ENCODE peak calls at places on chromosomes 2 and 18, in seven cellular contexts. One of them, this sample, is unnamed.

GRCh38 chr2:12284487-12284886 is 432.2 kb upstream of the TRIB2 start:
- DNase-seq in CD8-positive, alpha-beta T cell: no peak
- DNase-seq in WTC11: no peak
- DNase-seq in Calu3: no peak
- DNase-seq in GM12865: no peak
- DNase-seq in HCT116: no peak
- DNase-seq in cardiac muscle cell: peak
- DNase-seq in this sample: no peak

GRCh38 chr2:189267925-189268579 is 88.5 kb upstream of the COL5A2 start:
- DNase-seq in cardiac muscle cell: peak
- DNase-seq in WTC11: no peak
- DNase-seq in GM12865: no peak
- DNase-seq in Calu3: no peak
- DNase-seq in CD8-positive, alpha-beta T cell: no peak
- DNase-seq in HCT116: no peak
- DNase-seq in this sample: no peak

GRCh38 chr2:10535703-10536102 is 87.6 kb upstream of the ODC1 start:
- DNase-seq in HCT116: no peak
- DNase-seq in cardiac muscle cell: no peak
- DNase-seq in GM12865: no peak
- DNase-seq in Calu3: no peak
- DNase-seq in WTC11: no peak
- DNase-seq in CD8-positive, alpha-beta T cell: no peak
- DNase-seq in this sample: no peak

GRCh38 chr2:162890690-162891311 is 52.2 kb upstream of the KCNH7 start:
- DNase-seq in WTC11: peak
- DNase-seq in CD8-positive, alpha-beta T cell: no peak
- DNase-seq in cardiac muscle cell: peak
- DNase-seq in Calu3: peak
- DNase-seq in GM12865: peak
- DNase-seq in HCT116: peak
- DNase-seq in this sample: peak

GRCh38 chr2:182368996-182369395 is 57.8 kb downstream of the PDE1A start:
- DNase-seq in CD8-positive, alpha-beta T cell: no peak
- DNase-seq in WTC11: no peak
- DNase-seq in Calu3: no peak
- DNase-seq in cardiac muscle cell: no peak
- DNase-seq in GM12865: no peak
- DNase-seq in HCT116: no peak
- DNase-seq in this sample: no peak

GRCh38 chr2:144453486-144454158 is 66.3 kb downstream of the ZEB2 start:
- DNase-seq in CD8-positive, alpha-beta T cell: no peak
- DNase-seq in WTC11: no peak
- DNase-seq in GM12865: no peak
- DNase-seq in HCT116: no peak
- DNase-seq in Calu3: no peak
- DNase-seq in cardiac muscle cell: no peak
- DNase-seq in this sample: no peak

GRCh38 chr18:13448028-13448795 is 229.7 kb downstream of the LDLRAD4 start:
- DNase-seq in Calu3: no peak
- DNase-seq in cardiac muscle cell: no peak
- DNase-seq in WTC11: no peak
- DNase-seq in HCT116: no peak
- DNase-seq in CD8-positive, alpha-beta T cell: no peak
- DNase-seq in GM12865: no peak
- DNase-seq in this sample: no peak

GRCh38 chr2:200360364-200360763 is 53.9 kb downstream of the SPATS2L start:
- DNase-seq in WTC11: peak
- DNase-seq in HCT116: no peak
- DNase-seq in cardiac muscle cell: no peak
- DNase-seq in CD8-positive, alpha-beta T cell: no peak
- DNase-seq in Calu3: no peak
- DNase-seq in GM12865: no peak
- DNase-seq in this sample: no peak

GRCh38 chr18:70641156-70641775 is 352.4 kb downstream of the SOCS6 start:
- DNase-seq in Calu3: peak
- DNase-seq in GM12865: no peak
- DNase-seq in cardiac muscle cell: no peak
- DNase-seq in HCT116: no peak
- DNase-seq in CD8-positive, alpha-beta T cell: no peak
- DNase-seq in WTC11: no peak
- DNase-seq in this sample: no peak

GRCh38 chr18:58788470-58788869 is 76.2 kb upstream of the ZNF532 start:
- DNase-seq in GM12865: no peak
- DNase-seq in Calu3: no peak
- DNase-seq in cardiac muscle cell: no peak
- DNase-seq in CD8-positive, alpha-beta T cell: no peak
- DNase-seq in HCT116: no peak
- DNase-seq in WTC11: no peak
- DNase-seq in this sample: no peak

GRCh38 chr2:100276716-100277115 is 45.6 kb downstream of the LONRF2 start:
- DNase-seq in HCT116: no peak
- DNase-seq in WTC11: no peak
- DNase-seq in cardiac muscle cell: no peak
- DNase-seq in Calu3: no peak
- DNase-seq in CD8-positive, alpha-beta T cell: no peak
- DNase-seq in GM12865: no peak
- DNase-seq in this sample: no peak
- TF ChIP-seq CTCF in HCT116: no peak
- TF ChIP-seq CTCF in WTC11: no peak
- TF ChIP-seq CTCF in cardiac muscle cell: no peak
- TF ChIP-seq CTCF in Calu3: no peak
- TF ChIP-seq CTCF in CD8-positive, alpha-beta T cell: no peak
- TF ChIP-seq CTCF in GM12865: no peak
- TF ChIP-seq CTCF in this sample: no peak

DNA sequence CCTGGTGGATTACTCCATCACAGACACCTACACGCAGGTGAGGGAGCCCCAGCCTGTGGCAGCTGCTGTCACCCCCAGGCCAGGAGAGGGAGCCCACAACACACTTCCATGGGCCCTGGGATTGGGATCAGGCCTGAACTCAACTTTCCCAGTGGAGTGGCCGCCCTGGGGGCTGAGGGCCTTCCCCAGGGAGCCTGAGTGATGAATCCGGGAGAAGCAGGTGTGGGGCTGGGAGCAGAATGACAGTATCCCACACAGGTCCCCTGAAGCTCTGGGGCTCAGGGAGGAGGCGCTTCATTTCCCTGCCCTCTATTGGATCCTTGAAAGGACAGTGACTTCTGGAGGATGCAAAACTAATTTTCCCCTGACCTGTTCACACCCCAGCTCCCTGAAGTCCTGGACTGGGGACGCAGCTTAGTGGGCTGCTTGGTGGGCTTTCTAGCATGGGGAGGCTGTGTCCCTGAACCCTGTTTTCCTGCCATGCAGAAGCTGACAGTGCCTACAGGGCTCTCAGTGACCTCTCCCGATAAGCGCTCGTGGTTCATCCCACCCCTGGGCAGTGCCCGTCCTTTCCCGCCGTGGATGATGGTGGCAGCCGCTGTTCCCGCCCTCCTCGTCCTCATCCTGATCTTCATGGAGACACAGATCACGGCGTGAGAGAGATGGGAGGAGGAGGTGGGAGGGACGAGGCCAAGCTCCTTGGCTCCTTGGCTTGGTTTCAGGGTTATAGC is 11.0 kb downstream of the SLC4A3 start:
- DNase-seq in GM12865: no peak
- DNase-seq in HCT116: no peak
- DNase-seq in cardiac muscle cell: no peak
- DNase-seq in Calu3: peak
- DNase-seq in CD8-positive, alpha-beta T cell: no peak
- DNase-seq in WTC11: peak
- DNase-seq in this sample: no peak
- TF ChIP-seq CTCF in GM12865: no peak
- TF ChIP-seq CTCF in HCT116: peak
- TF ChIP-seq CTCF in cardiac muscle cell: peak
- TF ChIP-seq CTCF in Calu3: no peak
- TF ChIP-seq CTCF in CD8-positive, alpha-beta T cell: no peak
- TF ChIP-seq CTCF in WTC11: no peak
- TF ChIP-seq CTCF in this sample: no peak

DNA sequence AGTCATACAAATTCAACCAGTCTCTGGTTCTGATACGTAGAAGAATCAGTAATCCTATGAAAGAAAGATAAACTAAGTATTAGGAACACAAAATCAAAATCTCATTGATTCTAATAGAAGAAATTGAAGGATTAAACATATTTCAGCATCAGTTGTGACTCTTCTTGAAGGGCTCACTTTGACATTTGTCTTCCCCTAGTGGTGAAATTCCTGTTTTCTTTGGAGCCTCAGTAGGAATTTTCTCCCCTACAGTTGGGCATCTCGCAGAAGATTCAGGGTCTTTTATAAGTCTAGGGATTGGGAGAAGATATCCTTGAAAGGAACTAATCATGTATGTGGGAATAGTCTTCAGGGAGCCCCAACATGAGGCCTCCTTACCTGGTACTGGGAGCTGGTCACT is 2.8 kb upstream of the CRYGB start:
- DNase-seq in GM12865: no peak
- DNase-seq in WTC11: no peak
- DNase-seq in CD8-positive, alpha-beta T cell: no peak
- DNase-seq in Calu3: no peak
- DNase-seq in HCT116: no peak
- DNase-seq in cardiac muscle cell: no peak
- DNase-seq in this sample: no peak
- TF ChIP-seq CTCF in GM12865: no peak
- TF ChIP-seq CTCF in WTC11: no peak
- TF ChIP-seq CTCF in CD8-positive, alpha-beta T cell: no peak
- TF ChIP-seq CTCF in Calu3: no peak
- TF ChIP-seq CTCF in HCT116: peak
- TF ChIP-seq CTCF in cardiac muscle cell: peak
- TF ChIP-seq CTCF in this sample: peak

DNA sequence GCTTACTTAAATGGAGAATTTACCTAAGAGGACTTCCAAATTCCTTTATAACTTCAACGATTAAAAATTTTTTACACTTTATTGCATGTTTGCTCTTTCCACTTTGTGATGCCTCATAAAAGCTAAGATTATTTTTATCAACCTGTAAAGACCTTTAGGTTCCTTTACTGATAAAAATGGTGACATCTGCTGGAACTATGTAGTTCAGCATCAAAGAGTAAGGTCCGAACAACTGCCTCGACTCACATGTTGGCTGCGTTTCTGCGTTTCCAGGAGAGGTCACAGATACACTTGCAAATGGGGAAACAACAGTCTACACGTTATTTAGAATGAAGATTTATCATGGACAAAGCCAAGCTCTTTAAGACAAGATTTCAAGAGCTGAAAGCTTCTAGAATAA is 18.8 kb upstream of the TMX3 start:
- DNase-seq in cardiac muscle cell: no peak
- DNase-seq in Calu3: no peak
- DNase-seq in HCT116: no peak
- DNase-seq in WTC11: no peak
- DNase-seq in GM12865: no peak
- DNase-seq in CD8-positive, alpha-beta T cell: no peak
- DNase-seq in this sample: no peak
- TF ChIP-seq CTCF in cardiac muscle cell: no peak
- TF ChIP-seq CTCF in Calu3: no peak
- TF ChIP-seq CTCF in HCT116: no peak
- TF ChIP-seq CTCF in WTC11: no peak
- TF ChIP-seq CTCF in GM12865: no peak
- TF ChIP-seq CTCF in CD8-positive, alpha-beta T cell: no peak
- TF ChIP-seq CTCF in this sample: no peak

DNA sequence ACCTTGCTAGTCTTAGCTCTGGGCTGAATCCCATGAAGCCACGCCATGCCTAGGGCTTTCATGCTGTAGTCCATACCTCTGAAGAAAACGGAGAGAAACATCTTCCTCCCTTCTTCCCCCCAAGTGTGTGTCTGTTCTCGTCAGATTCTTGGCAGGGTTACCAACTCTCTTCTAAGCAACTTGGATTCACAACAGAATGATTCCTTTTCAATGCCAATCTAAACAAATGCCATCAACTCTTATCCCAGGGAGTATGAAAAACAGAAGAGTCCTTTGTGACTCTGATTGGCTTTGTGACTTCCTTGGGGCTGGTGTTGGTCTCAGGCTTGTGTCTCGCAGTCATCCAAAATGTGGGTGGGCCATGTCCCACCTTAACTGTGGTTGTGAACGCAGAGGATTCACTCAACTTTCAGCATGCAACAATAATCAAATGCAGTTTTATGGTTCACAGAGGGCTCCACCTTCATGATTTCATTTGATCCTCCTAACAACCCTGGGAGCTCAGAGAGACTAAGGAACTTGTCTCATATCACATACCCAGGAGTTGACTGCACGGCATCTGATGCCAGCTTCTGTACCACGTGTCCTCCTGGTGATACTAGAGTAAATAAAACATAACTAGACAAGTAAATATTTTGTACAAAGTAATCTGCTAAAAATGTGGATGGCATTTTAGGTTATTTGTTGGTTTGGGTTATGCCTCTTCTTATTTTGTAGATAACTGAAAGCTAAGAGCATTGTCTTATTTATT is 186.0 kb upstream of the TNP1 start:
- DNase-seq in CD8-positive, alpha-beta T cell: no peak
- DNase-seq in HCT116: no peak
- DNase-seq in cardiac muscle cell: peak
- DNase-seq in GM12865: no peak
- DNase-seq in Calu3: no peak
- DNase-seq in WTC11: no peak
- DNase-seq in this sample: no peak
- TF ChIP-seq CTCF in CD8-positive, alpha-beta T cell: no peak
- TF ChIP-seq CTCF in HCT116: no peak
- TF ChIP-seq CTCF in cardiac muscle cell: no peak
- TF ChIP-seq CTCF in GM12865: no peak
- TF ChIP-seq CTCF in Calu3: no peak
- TF ChIP-seq CTCF in WTC11: no peak
- TF ChIP-seq CTCF in this sample: no peak

DNA sequence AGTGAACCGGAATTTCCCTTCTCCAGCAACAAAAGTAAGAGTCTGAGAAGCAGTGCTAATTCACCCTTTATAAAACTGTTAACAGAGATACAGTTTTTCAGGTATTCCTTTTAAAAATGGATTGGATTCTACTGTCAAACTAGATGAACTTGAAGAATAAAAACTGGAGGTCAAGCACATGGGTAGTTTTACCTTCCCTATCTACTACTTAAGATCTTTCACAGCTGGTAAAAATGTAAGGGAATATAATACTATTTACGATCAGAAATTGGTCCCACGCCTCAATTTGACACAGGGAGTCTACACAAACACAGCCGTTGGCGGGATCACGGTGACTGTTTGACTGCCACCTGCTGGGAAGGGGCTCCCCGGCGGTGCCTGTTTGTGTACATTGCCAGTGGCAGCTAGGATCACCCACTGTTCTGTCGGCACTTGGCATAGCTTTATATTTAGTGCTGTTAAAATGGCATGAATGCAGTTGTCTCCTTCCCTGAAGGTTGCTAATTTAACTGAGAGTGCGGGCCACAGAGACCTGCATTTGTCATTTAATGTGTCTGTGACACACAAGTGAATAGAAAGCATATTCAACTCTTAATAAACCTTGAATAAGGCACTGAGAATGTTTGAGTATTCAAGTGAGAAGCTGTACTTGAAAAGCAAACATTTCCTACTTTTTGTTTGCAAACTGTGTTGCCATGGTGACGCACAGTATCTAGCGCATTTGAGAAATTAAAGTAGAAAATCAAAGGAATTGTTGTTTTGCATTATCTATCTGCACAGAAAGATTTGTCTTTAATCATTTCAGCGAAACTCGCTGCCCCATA is 59.6 kb downstream of the ABCG8 start:
- DNase-seq in WTC11: peak
- DNase-seq in Calu3: no peak
- DNase-seq in CD8-positive, alpha-beta T cell: no peak
- DNase-seq in HCT116: no peak
- DNase-seq in cardiac muscle cell: no peak
- DNase-seq in GM12865: no peak
- DNase-seq in this sample: peak
- TF ChIP-seq CTCF in WTC11: no peak
- TF ChIP-seq CTCF in Calu3: no peak
- TF ChIP-seq CTCF in CD8-positive, alpha-beta T cell: no peak
- TF ChIP-seq CTCF in HCT116: peak
- TF ChIP-seq CTCF in cardiac muscle cell: no peak
- TF ChIP-seq CTCF in GM12865: no peak
- TF ChIP-seq CTCF in this sample: no peak

GRCh38 chr2:179876266-179876665 is 14.9 kb upstream of the ZNF385B start:
- DNase-seq in WTC11: no peak
- DNase-seq in CD8-positive, alpha-beta T cell: no peak
- DNase-seq in cardiac muscle cell: no peak
- DNase-seq in Calu3: no peak
- DNase-seq in HCT116: no peak
- DNase-seq in GM12865: no peak
- DNase-seq in this sample: no peak
- TF ChIP-seq CTCF in WTC11: no peak
- TF ChIP-seq CTCF in CD8-positive, alpha-beta T cell: no peak
- TF ChIP-seq CTCF in cardiac muscle cell: no peak
- TF ChIP-seq CTCF in Calu3: no peak
- TF ChIP-seq CTCF in HCT116: peak
- TF ChIP-seq CTCF in GM12865: no peak
- TF ChIP-seq CTCF in this sample: no peak